ENCODE peak calls at places on chromosome 12, in ten cellular contexts. U is mammary epithelial cell; M is astrocyte; H is A673; R is endodermal cell; A is CD8-positive, alpha-beta T cell; S is trophoblast cell; D is uterus; V is CD8-positive, alpha-beta memory T cell; E is GM23338. N is an unnamed sample. For H3K4me1, the result is how much of the 10 kb centered on the place peaks cover.

GRCh38 chr12:59452259-59452658 is 143.6 kb upstream of the SLC16A7 start:
- DNase-seq in U (peak), M (peak), H (no peak), R (no peak), A (no peak), S (peak), D (no peak), V (no peak), E (no peak), N (no peak)

GRCh38 chr12:124005736-124006581 is 32.9 kb downstream of the ZNF664 start:
- DNase-seq in U (no peak), M (no peak), H (no peak), R (no peak), A (no peak), S (peak), D (no peak), V (no peak), E (no peak), N (no peak)

GRCh38 chr12:51392556-51393237 is 1.5 kb upstream of the GALNT6 start:
- DNase-seq in U (no peak), M (peak), H (no peak), R (peak), A (peak), S (peak), D (no peak), V (no peak), E (peak), N (no peak)

GRCh38 chr12:51837286-51837685 is 11.2 kb downstream of the FIGNL2 start:
- DNase-seq in U (no peak), M (no peak), H (no peak), R (peak), A (no peak), S (no peak), D (no peak), V (no peak), E (no peak), N (no peak)

GRCh38 chr12:10189653-10190052 is 10.8 kb downstream of the TMEM52B start:
- DNase-seq in U (no peak), M (peak), H (no peak), R (peak), A (no peak), S (peak), D (no peak), V (no peak), E (no peak), N (no peak)

GRCh38 chr12:13377698-13378097 is 181.2 kb downstream of the EMP1 start:
- DNase-seq in U (no peak), M (no peak), H (no peak), R (no peak), A (no peak), S (no peak), D (no peak), V (no peak), E (no peak), N (no peak)

GRCh38 chr12:400828-401227 is 616 bp upstream of the CCDC77 start:
- DNase-seq in U (no peak), M (no peak), H (no peak), R (peak), A (no peak), S (no peak), D (no peak), V (no peak), E (no peak), N (no peak)

GRCh38 chr12:44968960-44969359 is 81.9 kb downstream of the DBX2 start:
- DNase-seq in U (no peak), M (no peak), H (no peak), R (no peak), A (no peak), S (no peak), D (no peak), V (no peak), E (no peak), N (no peak)

GRCh38 chr12:106733660-106734059 is 40.8 kb upstream of the RIC8B start:
- DNase-seq in U (no peak), M (peak), H (no peak), R (no peak), A (no peak), S (no peak), D (no peak), V (no peak), E (no peak), N (no peak)

GRCh38 chr12:113726254-113726819 is 239.8 kb downstream of the RBM19 start:
- DNase-seq in U (no peak), M (no peak), H (no peak), R (no peak), A (no peak), S (no peak), D (no peak), V (no peak), E (no peak), N (no peak)

GRCh38 chr12:97168804-97169203 is 261.7 kb downstream of the NEDD1 start:
- DNase-seq in U (no peak), M (peak), H (peak), R (no peak), A (no peak), S (no peak), D (no peak), V (no peak), E (peak), N (no peak)

GRCh38 chr12:58801986-58802385 is 118.3 kb downstream of the LRIG3 start:
- DNase-seq in U (no peak), M (peak), H (no peak), R (no peak), A (no peak), S (no peak), D (no peak), V (no peak), E (no peak), N (no peak)

GRCh38 chr12:67991158-67991557 is 1.9 kb downstream of the IFNG-AS1 start:
- DNase-seq in U (no peak), M (no peak), H (no peak), R (no peak), A (peak), S (no peak), D (no peak), V (peak), E (no peak), N (no peak)

GRCh38 chr12:97875064-97875463 is 412.5 kb downstream of the RMST start:
- DNase-seq in U (peak), M (no peak), H (no peak), R (no peak), A (no peak), S (no peak), D (no peak), V (no peak), E (peak), N (no peak)

GRCh38 chr12:57520008-57520726 is at the start of gene DDIT3:
- DNase-seq in U (peak), M (peak), H (peak), R (peak), A (peak), S (peak), D (peak), V (peak), E (peak), N (peak)

GRCh38 chr12:104555650-104556049 is 98.9 kb downstream of the CHST11 start:
- DNase-seq in U (no peak), M (no peak), H (peak), R (no peak), A (no peak), S (no peak), D (no peak), V (no peak), E (no peak), N (no peak)

GRCh38 chr12:116539905-116540482 is 19.2 kb upstream of the MAP1LC3B2 start:
- DNase-seq in U (peak), M (peak), H (peak), R (peak), A (no peak), S (no peak), D (peak), V (no peak), E (peak), N (no peak)

GRCh38 chr12:130428116-130428515 is 90.4 kb downstream of the PIWIL1 start:
- DNase-seq in U (no peak), M (no peak), H (no peak), R (peak), A (no peak), S (no peak), D (no peak), V (no peak), E (no peak), N (no peak)

GRCh38 chr12:99529966-99530365 is 117.6 kb upstream of the GARIN6 start:
- DNase-seq in U (peak), M (peak), H (no peak), R (no peak), A (no peak), S (no peak), D (no peak), V (no peak), E (no peak), N (no peak)

GRCh38 chr12:103588680-103589079 is 1.6 kb downstream of the STAB2 start:
- DNase-seq in U (no peak), M (no peak), H (no peak), R (no peak), A (no peak), S (no peak), D (no peak), V (no peak), E (no peak), N (no peak)

GRCh38 chr12:47946413-47947107 is 16.8 kb upstream of the TMEM106C start:
- DNase-seq in U (peak), M (peak), H (no peak), R (no peak), A (no peak), S (no peak), D (no peak), V (no peak), E (no peak), N (no peak)

GRCh38 chr12:19810213-19810612 is 370.9 kb downstream of the AEBP2 start:
- DNase-seq in U (no peak), M (no peak), H (no peak), R (no peak), A (no peak), S (no peak), D (no peak), V (no peak), E (no peak), N (no peak)

GRCh38 chr12:53096761-53097160 is 706 bp upstream of the IGFBP6 start:
- DNase-seq in U (no peak), M (no peak), H (no peak), R (peak), A (no peak), S (no peak), D (no peak), V (no peak), E (peak), N (no peak)

GRCh38 chr12:88934163-88934747 is 354.0 kb upstream of the KITLG start:
- DNase-seq in U (peak), M (peak), H (no peak), R (no peak), A (no peak), S (no peak), D (no peak), V (no peak), E (no peak), N (no peak)

GRCh38 chr12:48796976-48797375 is 8.1 kb upstream of the ADCY6 start:
- DNase-seq in U (no peak), M (peak), H (no peak), R (no peak), A (no peak), S (no peak), D (no peak), V (no peak), E (no peak), N (no peak)

GRCh38 chr12:77010637-77011548 is 54.5 kb downstream of the E2F7 start:
- DNase-seq in U (peak), M (peak), H (peak), R (peak), A (peak), S (peak), D (peak), V (peak), E (peak), N (peak)

GRCh38 chr12:65656156-65656885 is 168.0 kb upstream of the HMGA2 start:
- DNase-seq in U (no peak), M (no peak), H (no peak), R (no peak), A (no peak), S (no peak), D (no peak), V (no peak), E (no peak), N (no peak)

GRCh38 chr12:56518570-56518969 is 3.0 kb upstream of the RBMS2 start:
- DNase-seq in U (peak), M (peak), H (no peak), R (no peak), A (no peak), S (peak), D (no peak), V (no peak), E (no peak), N (no peak)

GRCh38 chr12:100061814-100062213 is 77.1 kb upstream of the ANKS1B start:
- DNase-seq in U (no peak), M (peak), H (no peak), R (no peak), A (no peak), S (no peak), D (no peak), V (no peak), E (no peak), N (no peak)

DNA sequence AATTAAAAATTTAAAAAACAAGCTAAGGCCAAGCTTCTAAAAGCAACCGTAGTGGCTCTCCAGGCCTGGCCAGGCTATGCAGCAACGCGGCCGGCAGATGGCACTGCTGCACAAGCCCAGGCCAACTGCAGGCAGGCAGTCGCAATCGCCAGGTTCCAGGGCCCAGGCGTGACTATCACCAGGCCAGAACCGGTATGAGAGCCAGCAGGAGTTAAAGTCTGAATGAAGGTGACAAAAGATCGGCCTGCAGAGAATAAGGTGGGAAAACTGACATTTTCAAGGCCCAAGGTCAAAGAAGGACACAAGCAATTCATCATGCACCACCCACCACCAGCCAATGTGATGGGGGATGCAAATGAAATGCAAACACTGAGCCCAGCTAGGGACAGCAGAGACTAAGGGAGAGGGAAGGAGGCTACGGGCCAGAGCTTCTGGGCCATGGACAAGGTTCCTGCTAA is 43.6 kb upstream of the ANO2 start:
- DNase-seq in U (peak), M (peak), H (peak), R (peak), A (peak), S (peak), D (peak), V (peak), E (peak), N (no peak)
- H3K4me3 ChIP-seq in U (no peak), M (no peak), H (no peak), R (no peak), A (no peak), S (no peak), D (no peak), V (no peak), E (no peak), N (no peak)

DNA sequence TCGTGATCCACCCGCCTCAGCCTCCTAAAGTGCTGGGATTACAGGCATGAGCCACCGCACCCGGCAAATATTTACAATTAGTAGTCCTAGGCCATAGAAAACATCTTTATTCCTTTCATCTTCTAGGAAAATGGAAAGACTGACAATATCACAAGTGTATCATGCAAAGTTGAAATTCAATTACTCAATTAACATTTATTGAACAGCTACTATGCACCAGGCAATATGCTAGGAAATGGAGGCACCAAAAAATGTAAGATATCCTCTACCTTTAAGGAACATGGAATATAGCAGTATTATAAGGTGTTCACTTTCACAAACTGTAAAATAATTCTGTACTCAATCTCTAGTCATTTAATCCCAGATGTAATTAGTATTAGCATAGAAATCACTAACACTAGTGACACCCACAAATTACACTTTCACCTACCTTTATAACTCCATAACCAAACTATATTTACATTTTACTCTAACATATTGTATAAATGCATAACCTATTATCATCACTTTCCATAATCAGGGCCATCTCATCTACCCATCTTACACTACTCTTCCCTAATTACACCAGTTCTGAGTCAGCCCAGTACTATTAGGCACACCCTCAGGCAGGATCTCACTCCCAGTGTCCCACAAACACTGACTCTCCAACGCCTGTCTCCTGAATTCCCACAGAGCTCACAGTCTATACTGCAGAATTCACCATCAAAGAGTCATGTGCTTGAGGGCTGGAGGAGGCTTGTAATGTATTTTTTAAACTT is 10.4 kb downstream of the CORO1C start:
- DNase-seq in U (peak), M (peak), H (no peak), R (no peak), A (no peak), S (peak), D (no peak), V (no peak), E (no peak), N (no peak)
- H3K4me1 ChIP-seq in U (half or more), M (half or more), H (half or more), R (under half), A (under half), S (under half), D (under half), V (under half), E (half or more), N (half or more)

GRCh38 chr12:114917953-114918352 is 234.0 kb upstream of the TBX3 start:
- DNase-seq in U (no peak), M (no peak), H (no peak), R (no peak), A (no peak), S (no peak), D (no peak), V (no peak), E (no peak), N (no peak)
- H3K4me3 ChIP-seq in U (no peak), M (no peak), H (no peak), R (no peak), A (no peak), S (no peak), D (no peak), V (no peak), E (no peak), N (no peak)

DNA sequence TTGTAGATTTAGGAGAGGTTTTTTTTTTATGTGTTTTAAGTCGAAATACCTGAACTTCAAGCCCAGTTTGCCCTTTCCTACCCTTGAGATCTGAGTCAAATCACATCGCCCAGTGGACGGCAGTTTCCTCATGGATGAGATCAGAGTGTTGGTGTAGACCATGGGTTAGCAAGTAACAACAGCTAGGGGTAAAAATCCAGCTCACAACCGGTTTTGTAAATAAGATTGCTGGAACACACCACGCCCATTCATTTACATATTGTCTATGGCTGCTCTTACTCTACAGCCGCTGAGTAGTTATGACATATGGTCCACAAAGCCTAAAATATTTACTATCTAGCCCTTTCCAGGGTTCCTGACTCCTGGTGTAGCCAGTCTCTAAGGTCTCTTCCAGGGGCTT is 158.5 kb upstream of the PLEKHG7 start:
- DNase-seq in U (no peak), M (no peak), H (no peak), R (no peak), A (no peak), S (peak), D (no peak), V (no peak), E (no peak), N (no peak)
- H3K4me1 ChIP-seq in U (under half), M (under half), H (under half), R (under half), A (under half), S (under half), D (under half), V (under half), E (under half), N (under half)

GRCh38 chr12:108663324-108664015 is 29.8 kb upstream of the SELPLG start:
- DNase-seq in U (no peak), M (no peak), H (no peak), R (no peak), A (no peak), S (no peak), D (no peak), V (no peak), E (no peak), N (no peak)

GRCh38 chr12:108665608-108666202 is 32.0 kb upstream of the SELPLG start:
- DNase-seq in U (no peak), M (no peak), H (no peak), R (no peak), A (no peak), S (no peak), D (no peak), V (no peak), E (no peak), N (no peak)

GRCh38 chr12:108666326-108666995 is 32.8 kb upstream of the SELPLG start:
- DNase-seq in U (no peak), M (no peak), H (no peak), R (no peak), A (no peak), S (no peak), D (peak), V (no peak), E (no peak), N (no peak)

GRCh38 chr12:108667349-108667748 is 33.7 kb upstream of the SELPLG start:
- DNase-seq in U (no peak), M (no peak), H (no peak), R (no peak), A (no peak), S (no peak), D (no peak), V (no peak), E (no peak), N (no peak)

DNA sequence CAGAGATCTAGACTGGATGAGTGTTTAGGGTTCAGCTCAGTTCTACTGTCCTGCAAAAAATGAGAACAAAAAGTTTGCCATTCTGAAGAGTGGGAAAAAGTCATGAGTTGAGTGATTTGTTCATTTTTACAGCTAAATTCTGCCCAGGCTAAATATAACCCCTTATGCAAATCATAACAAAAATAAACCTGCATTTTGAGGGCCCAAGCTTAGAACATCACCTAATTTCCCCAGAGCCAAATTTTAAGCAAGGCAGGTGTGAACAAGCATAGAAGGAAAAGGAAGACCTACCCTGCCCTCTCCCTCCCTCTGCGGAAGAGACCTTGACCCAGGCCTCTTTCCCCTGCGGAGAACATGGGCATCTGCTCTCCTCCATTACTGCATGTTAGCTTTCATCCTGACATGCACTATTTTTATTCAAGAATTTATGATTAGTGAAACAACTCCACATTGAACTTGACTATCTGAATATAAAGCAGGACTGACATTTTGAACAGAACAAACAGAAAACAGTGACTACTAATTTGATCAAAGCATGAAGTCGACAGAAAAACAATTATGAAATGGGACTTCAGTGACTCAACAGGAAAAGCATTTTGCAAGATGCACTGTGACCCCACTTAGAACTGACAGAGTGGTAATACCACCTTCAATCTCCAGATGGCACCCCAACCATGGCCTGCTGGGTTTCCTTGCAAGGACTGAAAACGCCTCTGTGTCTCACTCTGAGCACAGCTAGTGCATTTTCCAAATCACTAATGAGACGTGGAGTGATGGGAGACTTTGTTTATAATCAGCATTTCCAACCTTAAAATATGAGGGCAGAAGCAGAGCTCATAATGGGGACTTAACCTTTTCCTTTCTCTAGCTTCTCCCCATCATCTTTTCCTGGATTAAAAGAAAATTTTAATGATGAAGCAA is 30.9 kb upstream of the SELPLG start:
- DNase-seq in U (peak), M (peak), H (peak), R (peak), A (peak), S (peak), D (peak), V (peak), E (peak), N (peak)
- H3K4me3 ChIP-seq in U (no peak), M (no peak), H (no peak), R (no peak), A (no peak), S (no peak), D (no peak), V (no peak), E (no peak), N (peak)

GRCh38 chr12:111405149-111405855 is 421 bp upstream of the SH2B3 start:
- DNase-seq in U (peak), M (peak), H (peak), R (peak), A (peak), S (peak), D (peak), V (peak), E (peak), N (peak)
- H3K4me1 ChIP-seq in U (under half), M (under half), H (under half), R (under half), A (half or more), S (under half), D (under half), V (half or more), E (under half), N (half or more)

GRCh38 chr12:2960996-2961616 is 1.9 kb downstream of the TEAD4 start:
- DNase-seq in U (no peak), M (peak), H (no peak), R (peak), A (no peak), S (no peak), D (no peak), V (no peak), E (peak), N (no peak)
- H3K4me3 ChIP-seq in U (no peak), M (peak), H (peak), R (peak), A (no peak), S (no peak), D (no peak), V (no peak), E (peak), N (peak)